ENCODE peak calls at places on chromosomes 6 and 20, in five cellular contexts. Z is M059J; I is aorta; E is NCI-H524 treated with DMSO at 0.1 percent for 48 hours; Y is stimulated activated CD4-positive, alpha-beta T cell treated with anti-CD3 and anti-CD28 coated beads, Interleukin-1b, Interleukin-23, amount 100 ng/mL, for 48 hours. X is an unnamed sample.
A peak's percentile ranks its signal among the peaks of the same experiment; 100 is the strongest.

GRCh38 chr6:21738180-21739094 is 144.9 kb downstream of the SOX4 start:
- DNase-seq in Z (peak; percentile 79), I (no peak), E (no peak), Y (no peak), X (peak; percentile 93)

GRCh38 chr6:132695773-132696172 is 18.1 kb downstream of the VNN1 start:
- DNase-seq in Y (no peak), E (no peak), I (no peak), Z (peak; percentile 43), X (no peak)

GRCh38 chr6:53828971-53829697 is 34.3 kb downstream of the LRRC1 start:
- DNase-seq in I (no peak), E (no peak), Z (peak; percentile 57), Y (no peak), X (no peak)

GRCh38 chr6:36510365-36510764 is 36.9 kb downstream of the STK38 start:
- DNase-seq in Z (no peak), E (no peak), Y (no peak), I (no peak), X (no peak)

GRCh38 chr6:168222261-168222660 is 97.3 kb downstream of the DACT2 start:
- DNase-seq in E (no peak), Y (no peak), I (no peak), Z (no peak), X (no peak)

GRCh38 chr6:145727817-145728388 is 7.4 kb downstream of the EPM2A start:
- DNase-seq in I (no peak), Z (no peak), E (no peak), Y (no peak), X (no peak)

GRCh38 chr6:156154896-156155295 is 622.3 kb upstream of the ARID1B start:
- DNase-seq in E (no peak), I (no peak), Z (peak; percentile 36), Y (no peak), X (peak; percentile 60)

GRCh38 chr6:32223258-32224235 is at the start of gene NOTCH4:
- DNase-seq in Y (no peak), E (no peak), I (no peak), Z (no peak), X (no peak)

GRCh38 chr6:155635416-155635815 is 179.8 kb upstream of the NOX3 start:
- DNase-seq in Y (no peak), E (no peak), Z (peak; percentile 4), I (no peak), X (no peak)

GRCh38 chr20:32780749-32781402 is 18.7 kb downstream of the DNMT3B start:
- DNase-seq in Y (no peak), I (no peak), Z (no peak), E (no peak), X (no peak)

GRCh38 chr6:157317129-157317814 is 6.0 kb downstream of the TMEM242 start:
- DNase-seq in E (no peak), Z (peak; percentile 94), Y (peak; percentile 42), I (peak; percentile 87), X (peak; percentile 91)

GRCh38 chr6:13431861-13432465 is 55.4 kb downstream of the GFOD1 start:
- DNase-seq in Y (peak; percentile 64), I (no peak), E (no peak), Z (peak; percentile 73), X (peak; percentile 22)